ENCODE peak calls at places on chromosomes 4 and X, in six cellular contexts. One of them, this sample, is unnamed.
A peak's percentile ranks its signal among the peaks of the same experiment; 100 is the strongest.

GRCh38 chr4:118281611-118282442 is 71.0 kb downstream of the PRSS12 start:
- DNase-seq in right atrium auricular region: no peak
- DNase-seq in stomach: no peak
- DNase-seq in AG09319: no peak
- DNase-seq in heart right ventricle: no peak
- DNase-seq in foreskin fibroblast: peak; percentile 52
- DNase-seq in this sample: no peak

GRCh38 chr4:54322817-54323417 is 93.8 kb downstream of the PDGFRA start:
- DNase-seq in AG09319: peak; percentile 12
- DNase-seq in right atrium auricular region: no peak
- DNase-seq in stomach: peak; percentile 81
- DNase-seq in foreskin fibroblast: peak; percentile 36
- DNase-seq in heart right ventricle: peak; percentile 26
- DNase-seq in this sample: peak; percentile 80

GRCh38 chrX:129239371-129239770 is 283.9 kb downstream of the SMARCA1 start:
- DNase-seq in AG09319: no peak
- DNase-seq in heart right ventricle: no peak
- DNase-seq in right atrium auricular region: no peak
- DNase-seq in foreskin fibroblast: no peak
- DNase-seq in stomach: no peak
- DNase-seq in this sample: no peak

GRCh38 chr4:124243671-124244366 is 468.7 kb downstream of the ANKRD50 start:
- DNase-seq in stomach: no peak
- DNase-seq in heart right ventricle: no peak
- DNase-seq in foreskin fibroblast: no peak
- DNase-seq in right atrium auricular region: no peak
- DNase-seq in AG09319: no peak
- DNase-seq in this sample: no peak

GRCh38 chr4:83234902-83235644 is 49.5 kb downstream of the COQ2 start:
- DNase-seq in stomach: no peak
- DNase-seq in heart right ventricle: no peak
- DNase-seq in right atrium auricular region: no peak
- DNase-seq in foreskin fibroblast: no peak
- DNase-seq in AG09319: no peak
- DNase-seq in this sample: no peak

GRCh38 chr4:98932539-98932938 is 3.6 kb upstream of the EIF4E start:
- DNase-seq in AG09319: no peak
- DNase-seq in heart right ventricle: no peak
- DNase-seq in stomach: no peak
- DNase-seq in right atrium auricular region: no peak
- DNase-seq in foreskin fibroblast: peak; percentile 76
- DNase-seq in this sample: no peak

GRCh38 chr4:145083891-145084640 is 13.9 kb downstream of the ANAPC10 start:
- DNase-seq in foreskin fibroblast: no peak
- DNase-seq in AG09319: no peak
- DNase-seq in stomach: no peak
- DNase-seq in heart right ventricle: no peak
- DNase-seq in right atrium auricular region: no peak
- DNase-seq in this sample: no peak

GRCh38 chr4:81486502-81486901 is 14.8 kb upstream of the RASGEF1B start:
- DNase-seq in heart right ventricle: no peak
- DNase-seq in stomach: no peak
- DNase-seq in AG09319: no peak
- DNase-seq in foreskin fibroblast: no peak
- DNase-seq in right atrium auricular region: no peak
- DNase-seq in this sample: no peak

GRCh38 chr4:138815811-138816210 is 199.8 kb upstream of the NOCT start:
- DNase-seq in AG09319: no peak
- DNase-seq in right atrium auricular region: no peak
- DNase-seq in heart right ventricle: no peak
- DNase-seq in foreskin fibroblast: no peak
- DNase-seq in stomach: no peak
- DNase-seq in this sample: no peak

GRCh38 chrX:80648023-80648422 is 161.7 kb downstream of the BRWD3 start:
- DNase-seq in foreskin fibroblast: no peak
- DNase-seq in heart right ventricle: no peak
- DNase-seq in AG09319: no peak
- DNase-seq in stomach: no peak
- DNase-seq in right atrium auricular region: no peak
- DNase-seq in this sample: peak; percentile 4

GRCh38 chrX:17521871-17522693 is 147.1 kb downstream of the NHS start:
- DNase-seq in AG09319: no peak
- DNase-seq in right atrium auricular region: no peak
- DNase-seq in foreskin fibroblast: no peak
- DNase-seq in heart right ventricle: peak; percentile 16
- DNase-seq in stomach: no peak
- DNase-seq in this sample: no peak

GRCh38 chr4:100288811-100289529 is 98.7 kb upstream of the DDIT4L start:
- DNase-seq in stomach: no peak
- DNase-seq in foreskin fibroblast: peak; percentile 45
- DNase-seq in heart right ventricle: no peak
- DNase-seq in right atrium auricular region: no peak
- DNase-seq in AG09319: no peak
- DNase-seq in this sample: no peak

GRCh38 chr4:75289843-75290616 is 224.2 kb downstream of the RCHY1 start:
- DNase-seq in right atrium auricular region: no peak
- DNase-seq in foreskin fibroblast: no peak
- DNase-seq in heart right ventricle: no peak
- DNase-seq in stomach: peak; percentile 26
- DNase-seq in AG09319: no peak
- DNase-seq in this sample: peak; percentile 27

GRCh38 chr4:16337936-16338335 is 111.7 kb upstream of the TAPT1 start:
- DNase-seq in stomach: no peak
- DNase-seq in right atrium auricular region: no peak
- DNase-seq in AG09319: no peak
- DNase-seq in foreskin fibroblast: no peak
- DNase-seq in heart right ventricle: no peak
- DNase-seq in this sample: no peak

GRCh38 chr4:36173923-36174322 is 70.4 kb downstream of the ARAP2 start:
- DNase-seq in foreskin fibroblast: no peak
- DNase-seq in stomach: no peak
- DNase-seq in right atrium auricular region: no peak
- DNase-seq in heart right ventricle: no peak
- DNase-seq in AG09319: no peak
- DNase-seq in this sample: no peak

GRCh38 chr4:141215030-141215429 is 5.7 kb upstream of the ZNF330 start:
- DNase-seq in AG09319: no peak
- DNase-seq in right atrium auricular region: no peak
- DNase-seq in stomach: no peak
- DNase-seq in heart right ventricle: no peak
- DNase-seq in foreskin fibroblast: peak; percentile 4
- DNase-seq in this sample: no peak

GRCh38 chr4:141220271-141220654 is 432 bp upstream of the ZNF330 start:
- DNase-seq in stomach: no peak
- DNase-seq in foreskin fibroblast: no peak
- DNase-seq in right atrium auricular region: no peak
- DNase-seq in heart right ventricle: no peak
- DNase-seq in AG09319: no peak
- DNase-seq in this sample: no peak

GRCh38 chr4:141215972-141216761 is 4.5 kb upstream of the ZNF330 start:
- DNase-seq in right atrium auricular region: no peak
- DNase-seq in foreskin fibroblast: no peak
- DNase-seq in AG09319: no peak
- DNase-seq in heart right ventricle: no peak
- DNase-seq in stomach: no peak
- DNase-seq in this sample: no peak

GRCh38 chr4:141223418-141223817 is 2.7 kb downstream of the ZNF330 start:
- DNase-seq in AG09319: no peak
- DNase-seq in foreskin fibroblast: no peak
- DNase-seq in right atrium auricular region: no peak
- DNase-seq in heart right ventricle: no peak
- DNase-seq in stomach: no peak
- DNase-seq in this sample: no peak

DNA sequence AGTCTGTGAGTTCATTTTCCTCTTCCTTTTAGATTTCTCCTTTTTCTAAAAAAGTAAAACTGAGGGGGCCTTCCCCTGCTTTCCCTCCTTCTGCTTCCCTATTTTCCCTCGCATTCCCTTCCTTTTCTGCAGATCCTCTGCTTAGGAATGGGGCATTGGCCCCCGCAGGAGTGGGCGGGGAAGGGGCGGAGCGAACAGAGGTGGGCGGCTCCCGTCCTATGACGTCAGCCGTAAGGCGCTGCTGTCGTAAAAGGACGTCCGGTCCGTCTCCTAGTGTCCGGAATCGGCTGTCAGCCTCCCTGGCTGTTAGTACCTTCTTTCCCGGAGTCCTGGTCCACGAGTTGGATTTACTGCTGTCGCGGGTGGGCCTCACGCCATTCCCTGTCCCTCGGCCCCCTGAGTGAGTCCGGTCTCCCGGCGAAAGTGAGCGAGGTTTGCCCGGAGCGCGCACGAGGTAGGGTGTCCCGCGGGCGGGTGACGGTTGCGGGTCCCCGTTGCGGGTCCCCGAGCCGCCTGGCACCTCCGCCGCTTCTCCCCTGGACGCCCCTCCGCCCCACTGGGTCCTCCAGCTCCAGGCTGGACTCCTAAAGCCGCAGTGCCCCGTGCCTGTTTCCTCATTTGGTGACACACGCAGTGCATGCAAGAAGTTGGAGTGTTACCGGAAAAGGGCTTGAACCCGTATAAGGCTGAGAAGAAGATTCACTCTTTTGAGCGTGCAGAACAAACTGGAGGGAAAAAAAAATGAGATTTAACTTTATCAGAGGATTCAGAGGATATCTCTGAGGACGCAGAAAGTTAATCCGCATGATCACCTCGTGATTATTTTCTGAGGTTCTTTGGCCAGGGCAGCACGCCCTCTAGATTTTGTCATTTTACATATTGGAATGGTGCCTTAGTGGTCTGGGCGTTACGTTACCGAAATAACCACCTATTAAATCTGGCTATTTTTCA is at the start of gene ZNF330:
- DNase-seq in stomach: peak; percentile 92
- DNase-seq in heart right ventricle: peak; percentile 96
- DNase-seq in right atrium auricular region: peak; percentile 91
- DNase-seq in AG09319: peak; percentile 82
- DNase-seq in foreskin fibroblast: peak; percentile 89
- DNase-seq in this sample: peak; percentile 90
- TF ChIP-seq CTCF in stomach: no peak
- TF ChIP-seq CTCF in heart right ventricle: peak; percentile 37
- TF ChIP-seq CTCF in right atrium auricular region: no peak
- TF ChIP-seq CTCF in AG09319: peak; percentile 28
- TF ChIP-seq CTCF in foreskin fibroblast: peak; percentile 5
- TF ChIP-seq CTCF in this sample: peak; percentile 20

GRCh38 chrX:109399831-109400230 is 82.1 kb downstream of the GUCY2F start:
- DNase-seq in AG09319: no peak
- DNase-seq in stomach: no peak
- DNase-seq in right atrium auricular region: no peak
- DNase-seq in heart right ventricle: no peak
- DNase-seq in foreskin fibroblast: no peak
- DNase-seq in this sample: no peak

GRCh38 chrX:109389917-109390316 is 92.0 kb downstream of the GUCY2F start:
- DNase-seq in foreskin fibroblast: no peak
- DNase-seq in right atrium auricular region: no peak
- DNase-seq in AG09319: no peak
- DNase-seq in heart right ventricle: no peak
- DNase-seq in stomach: no peak
- DNase-seq in this sample: no peak

GRCh38 chrX:109392895-109393294 is 89.0 kb downstream of the GUCY2F start:
- DNase-seq in right atrium auricular region: no peak
- DNase-seq in AG09319: no peak
- DNase-seq in foreskin fibroblast: no peak
- DNase-seq in stomach: no peak
- DNase-seq in heart right ventricle: no peak
- DNase-seq in this sample: no peak

GRCh38 chrX:109390556-109390955 is 91.3 kb downstream of the GUCY2F start:
- DNase-seq in AG09319: no peak
- DNase-seq in foreskin fibroblast: no peak
- DNase-seq in right atrium auricular region: no peak
- DNase-seq in stomach: no peak
- DNase-seq in heart right ventricle: no peak
- DNase-seq in this sample: no peak

GRCh38 chrX:109393859-109394258 is 88.0 kb downstream of the GUCY2F start:
- DNase-seq in foreskin fibroblast: no peak
- DNase-seq in stomach: no peak
- DNase-seq in AG09319: no peak
- DNase-seq in heart right ventricle: no peak
- DNase-seq in right atrium auricular region: no peak
- DNase-seq in this sample: no peak
- TF ChIP-seq CTCF in foreskin fibroblast: no peak
- TF ChIP-seq CTCF in stomach: no peak
- TF ChIP-seq CTCF in AG09319: no peak
- TF ChIP-seq CTCF in heart right ventricle: no peak
- TF ChIP-seq CTCF in right atrium auricular region: no peak
- TF ChIP-seq CTCF in this sample: no peak

GRCh38 chr4:183106839-183107238 is 7.8 kb downstream of the WWC2 start:
- DNase-seq in right atrium auricular region: no peak
- DNase-seq in foreskin fibroblast: no peak
- DNase-seq in heart right ventricle: no peak
- DNase-seq in AG09319: no peak
- DNase-seq in stomach: no peak
- DNase-seq in this sample: no peak

GRCh38 chr4:183110244-183110643 is 11.2 kb downstream of the WWC2 start:
- DNase-seq in stomach: no peak
- DNase-seq in right atrium auricular region: no peak
- DNase-seq in AG09319: no peak
- DNase-seq in heart right ventricle: no peak
- DNase-seq in foreskin fibroblast: no peak
- DNase-seq in this sample: no peak

GRCh38 chr4:183105092-183105491 is 6.0 kb downstream of the WWC2 start:
- DNase-seq in AG09319: no peak
- DNase-seq in heart right ventricle: no peak
- DNase-seq in right atrium auricular region: no peak
- DNase-seq in foreskin fibroblast: no peak
- DNase-seq in stomach: no peak
- DNase-seq in this sample: no peak

GRCh38 chr4:183111452-183111885 is 12.4 kb downstream of the WWC2 start:
- DNase-seq in stomach: no peak
- DNase-seq in AG09319: no peak
- DNase-seq in heart right ventricle: no peak
- DNase-seq in right atrium auricular region: no peak
- DNase-seq in foreskin fibroblast: no peak
- DNase-seq in this sample: no peak

DNA sequence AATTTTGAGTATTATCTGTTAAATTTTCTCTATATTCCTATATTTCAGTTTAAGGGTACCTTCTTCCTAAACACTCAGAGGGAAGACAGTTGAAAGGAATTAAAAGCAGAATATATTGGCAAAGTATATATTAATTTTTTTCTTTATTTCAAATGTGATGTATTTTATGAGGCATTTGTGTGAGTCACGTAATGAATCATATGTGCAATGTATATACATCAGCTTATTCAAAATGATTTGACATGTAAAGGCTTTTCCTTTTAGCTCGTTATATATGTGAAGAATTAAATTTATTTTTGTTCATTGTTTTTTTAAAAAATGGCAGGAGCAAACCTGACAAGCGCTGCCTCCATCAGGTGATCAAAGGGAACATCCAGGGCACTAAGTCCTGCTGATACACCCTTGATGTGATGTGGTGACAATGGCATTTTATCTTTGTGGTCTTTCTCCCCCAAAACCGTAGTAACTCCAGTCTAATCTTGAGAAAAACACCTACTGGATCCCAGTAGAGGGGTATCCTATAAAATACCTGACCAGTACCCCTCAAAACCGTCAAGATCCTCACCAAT is 8.9 kb downstream of the WWC2 start:
- DNase-seq in heart right ventricle: no peak
- DNase-seq in foreskin fibroblast: no peak
- DNase-seq in stomach: no peak
- DNase-seq in AG09319: no peak
- DNase-seq in right atrium auricular region: no peak
- DNase-seq in this sample: no peak
- TF ChIP-seq CTCF in heart right ventricle: no peak
- TF ChIP-seq CTCF in foreskin fibroblast: no peak
- TF ChIP-seq CTCF in stomach: no peak
- TF ChIP-seq CTCF in AG09319: no peak
- TF ChIP-seq CTCF in right atrium auricular region: no peak
- TF ChIP-seq CTCF in this sample: no peak

GRCh38 chr4:113975578-113975977 is 3.9 kb downstream of the ARSJ start:
- DNase-seq in heart right ventricle: no peak
- DNase-seq in right atrium auricular region: no peak
- DNase-seq in foreskin fibroblast: no peak
- DNase-seq in stomach: no peak
- DNase-seq in AG09319: no peak
- DNase-seq in this sample: no peak
- TF ChIP-seq CTCF in heart right ventricle: no peak
- TF ChIP-seq CTCF in right atrium auricular region: no peak
- TF ChIP-seq CTCF in foreskin fibroblast: no peak
- TF ChIP-seq CTCF in stomach: no peak
- TF ChIP-seq CTCF in AG09319: no peak
- TF ChIP-seq CTCF in this sample: no peak

This sample was measured in GM13977.